ENCODE peak calls at places on chromosomes 5 and 9, in eight cellular contexts. Z is tibial nerve; K is OCI-LY7; N is mammary epithelial cell; Y is heart left ventricle; T is HCT116; D is CD8-positive, alpha-beta memory T cell; Q is keratinocyte. M is an unnamed sample. For H3K9me3, the result is how much of the 10 kb centered on the place peaks cover.

GRCh38 chr9:128684325-128685021 is 4.5 kb upstream of the SET start:
- DNase-seq in Z (peak), K (peak), N (peak), Y (peak), T (peak), D (peak), Q (peak), M (peak)

GRCh38 chr5:5146530-5147160 is 6.5 kb downstream of the ADAMTS16 start:
- DNase-seq in Z (no peak), K (no peak), N (no peak), Y (no peak), T (no peak), D (no peak), Q (no peak), M (no peak)

GRCh38 chr9:74496819-74497749 is at the start of gene RORB:
- DNase-seq in Z (peak), K (no peak), N (peak), Y (peak), T (no peak), D (peak), Q (no peak), M (no peak)

GRCh38 chr9:113481176-113481805 is 17.8 kb downstream of the RGS3 start:
- DNase-seq in Z (no peak), K (no peak), N (no peak), Y (no peak), T (no peak), D (no peak), Q (no peak), M (no peak)

GRCh38 chr5:98839469-98840383 is 66.3 kb downstream of the RGMB start:
- DNase-seq in Z (no peak), K (peak), N (no peak), Y (no peak), T (no peak), D (no peak), Q (no peak), M (no peak)

GRCh38 chr5:125485003-125485641 is 738.7 kb upstream of the ZNF608 start:
- DNase-seq in Z (peak), K (no peak), N (peak), Y (no peak), T (peak), D (no peak), Q (peak), M (no peak)

GRCh38 chr9:98315551-98316060 is 60.2 kb upstream of the TBC1D2 start:
- DNase-seq in Z (peak), K (peak), N (peak), Y (peak), T (peak), D (peak), Q (no peak), M (peak)

GRCh38 chr9:88224938-88225337 is 86.7 kb upstream of the SPATA31C2 start:
- DNase-seq in Z (no peak), K (no peak), N (no peak), Y (no peak), T (no peak), D (no peak), Q (no peak), M (no peak)

GRCh38 chr9:75067894-75068293 is 20.1 kb downstream of the NMRK1 start:
- DNase-seq in Z (no peak), K (no peak), N (no peak), Y (no peak), T (no peak), D (no peak), Q (no peak), M (no peak)

GRCh38 chr5:9564752-9565151 is 18.9 kb upstream of the SEMA5A start:
- DNase-seq in Z (no peak), K (no peak), N (no peak), Y (no peak), T (no peak), D (no peak), Q (no peak), M (no peak)

GRCh38 chr5:18745988-18746615 is 1111.8 kb downstream of the TAF11L14 start:
- DNase-seq in Z (no peak), K (peak), N (peak), Y (no peak), T (no peak), D (peak), Q (no peak), M (no peak)

GRCh38 chr5:82735160-82735789 is 341.9 kb downstream of the TMEM167A start:
- DNase-seq in Z (no peak), K (no peak), N (peak), Y (no peak), T (peak), D (no peak), Q (no peak), M (no peak)

GRCh38 chr5:13536921-13537320 is 407.6 kb downstream of the DNAH5 start:
- DNase-seq in Z (no peak), K (no peak), N (no peak), Y (no peak), T (no peak), D (no peak), Q (no peak), M (no peak)

DNA sequence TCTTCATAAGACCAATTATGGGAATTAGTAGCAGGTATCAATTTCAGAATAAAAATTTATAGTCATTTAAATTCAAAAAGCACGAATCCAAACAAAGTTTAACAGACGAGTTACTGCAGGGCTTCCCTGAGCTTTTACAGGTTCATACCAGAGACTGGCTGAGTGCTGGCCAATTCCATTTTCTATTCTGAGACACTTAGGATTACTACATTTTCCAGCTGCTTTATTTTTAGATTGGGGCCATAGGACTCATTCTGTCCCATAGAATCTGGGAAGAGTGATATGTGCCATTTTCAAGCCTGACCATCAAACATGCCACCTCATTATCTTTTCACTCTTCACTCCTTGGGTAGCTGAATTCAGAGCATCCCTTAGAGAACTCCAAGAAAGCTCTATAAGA is 410.7 kb downstream of the DNAH5 start:
- DNase-seq in Z (no peak), K (no peak), N (no peak), Y (no peak), T (no peak), D (no peak), Q (no peak), M (no peak)
- H3K9me3 ChIP-seq in Z (under half), K (under half), N (under half), Y (under half), T (under half), D (under half), Q (under half), M (under half)

DNA sequence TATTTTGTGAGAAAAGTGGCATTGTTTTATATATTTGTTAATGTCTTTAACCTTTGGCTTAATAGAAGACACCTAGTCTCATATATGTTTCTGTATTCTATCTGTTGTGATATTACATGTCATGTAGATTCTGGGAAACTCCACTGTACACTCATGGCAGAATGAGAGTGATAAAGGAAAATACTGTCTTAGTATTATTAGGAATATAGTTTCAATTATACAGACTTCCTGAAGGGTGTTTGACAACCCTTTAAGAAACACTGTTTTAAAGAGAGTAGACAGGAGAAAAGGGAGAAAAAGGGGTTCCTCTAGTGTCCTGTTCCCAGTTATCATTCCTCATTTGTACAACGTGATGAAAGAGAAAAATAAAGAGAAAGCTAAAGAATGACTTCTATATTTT is 42.1 kb upstream of the SPEF2 start:
- DNase-seq in Z (no peak), K (no peak), N (no peak), Y (no peak), T (no peak), D (no peak), Q (no peak), M (no peak)
- H3K9me3 ChIP-seq in Z (under half), K (under half), N (under half), Y (under half), T (under half), D (under half), Q (under half), M (under half)

GRCh38 chr5:141298376-141298775 is 5.5 kb downstream of the SLC25A2 start:
- DNase-seq in Z (no peak), K (no peak), N (no peak), Y (no peak), T (no peak), D (no peak), Q (no peak), M (no peak)
- H3K9me3 ChIP-seq in Z (under half), K (under half), N (under half), Y (under half), T (under half), D (under half), Q (under half), M (under half)

GRCh38 chr5:180850434-180851078 is 10.5 kb downstream of the ZFP62 start:
- DNase-seq in Z (no peak), K (no peak), N (no peak), Y (no peak), T (no peak), D (no peak), Q (no peak), M (no peak)

GRCh38 chr5:180849827-180850226 is 11.2 kb downstream of the ZFP62 start:
- DNase-seq in Z (no peak), K (no peak), N (no peak), Y (no peak), T (no peak), D (no peak), Q (no peak), M (no peak)

GRCh38 chr5:180853522-180853921 is 7.6 kb downstream of the ZFP62 start:
- DNase-seq in Z (no peak), K (no peak), N (no peak), Y (no peak), T (no peak), D (no peak), Q (no peak), M (no peak)

GRCh38 chr5:180852510-180852909 is 8.6 kb downstream of the ZFP62 start:
- DNase-seq in Z (no peak), K (no peak), N (no peak), Y (no peak), T (no peak), D (no peak), Q (no peak), M (no peak)

DNA sequence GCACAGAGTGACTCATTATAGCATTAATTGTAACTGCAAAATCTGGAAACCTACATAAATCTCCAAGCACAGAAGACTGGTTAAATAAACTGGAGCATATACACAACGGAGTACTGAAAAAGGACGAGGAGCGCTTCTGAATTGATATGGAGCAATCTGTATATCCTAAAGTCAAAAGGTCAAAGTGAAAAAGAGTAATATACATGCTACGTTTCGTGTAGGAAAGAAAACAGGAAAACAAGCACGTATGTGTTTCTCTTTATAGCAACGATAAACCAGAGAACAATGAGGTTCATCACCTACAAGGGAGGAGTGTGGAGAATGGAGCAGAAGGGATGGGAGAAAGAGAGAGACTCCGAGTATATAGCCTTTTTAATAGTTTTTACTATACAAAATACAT is 8.0 kb downstream of the ZFP62 start:
- DNase-seq in Z (no peak), K (no peak), N (no peak), Y (no peak), T (no peak), D (no peak), Q (no peak), M (no peak)
- H3K9me3 ChIP-seq in Z (under half), K (under half), N (under half), Y (under half), T (under half), D (under half), Q (under half), M (under half)

GRCh38 chr5:85472749-85473148 is 1088.1 kb upstream of the EDIL3 start:
- DNase-seq in Z (no peak), K (no peak), N (no peak), Y (no peak), T (no peak), D (no peak), Q (no peak), M (no peak)
- H3K9me3 ChIP-seq in Z (under half), K (under half), N (under half), Y (under half), T (under half), D (under half), Q (under half), M (under half)

DNA sequence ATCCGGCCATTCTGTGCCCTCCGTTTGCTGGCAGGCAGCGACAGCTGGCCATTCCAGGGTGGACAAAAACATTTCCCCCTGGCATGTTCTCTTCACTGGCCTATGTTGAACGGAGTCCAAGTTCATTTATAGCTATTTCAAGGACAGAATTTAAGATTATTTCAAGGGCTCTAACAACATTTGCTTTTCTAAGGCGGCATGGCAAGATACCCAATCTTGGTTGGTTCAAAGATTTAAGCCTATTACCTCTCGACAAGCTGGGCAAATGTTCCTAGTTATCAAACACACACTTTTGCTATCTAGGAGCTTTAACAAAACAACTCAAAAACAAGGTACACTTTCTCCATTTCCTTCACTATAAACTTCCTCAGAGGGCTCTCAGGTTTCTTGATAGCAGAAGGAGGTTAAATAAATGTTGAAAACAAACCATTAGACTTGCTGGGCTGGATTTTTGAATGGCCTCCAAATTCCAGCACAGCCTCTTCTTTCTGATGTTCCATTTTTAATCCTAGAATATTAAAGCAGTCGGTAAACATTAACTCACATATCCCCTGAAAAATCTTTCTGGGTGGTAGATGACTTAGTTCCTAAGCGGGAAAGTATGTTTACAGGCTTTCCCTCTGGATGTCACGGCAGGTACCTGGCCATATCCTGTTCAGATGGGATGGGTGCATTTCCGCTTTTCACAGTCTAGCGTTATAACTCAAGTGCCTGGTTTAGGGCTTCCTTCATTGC is 332.2 kb downstream of the PLK2 start:
- DNase-seq in Z (no peak), K (no peak), N (no peak), Y (no peak), T (no peak), D (no peak), Q (no peak), M (no peak)
- H3K9me3 ChIP-seq in Z (under half), K (under half), N (under half), Y (under half), T (under half), D (under half), Q (under half), M (under half)

M was measured in T-helper 17 cell.